ENCODE peak calls at places on chromosomes 2 and 18, in seven cellular contexts. S is ecto neural progenitor cell, D is lower lobe of right lung, H is choroid plexus epithelial cell, G is progenitor cell of endocrine pancreas, U is tibial artery, Z is Calu3. A is an unnamed sample.

GRCh38 chr18:33746261-33746660 is 168.2 kb downstream of the ASXL3 start:
- DNase-seq in S (no peak), U (no peak), H (no peak), Z (no peak), D (no peak), G (no peak), A (no peak)

GRCh38 chr2:235055891-235056516 is 104.2 kb downstream of the SH3BP4 start:
- DNase-seq in S (no peak), Z (peak), G (no peak), D (no peak), U (no peak), H (peak), A (no peak)

GRCh38 chr2:133377599-133377998 is 190.7 kb downstream of the NCKAP5 start:
- DNase-seq in G (no peak), S (no peak), D (no peak), U (no peak), H (no peak), Z (no peak), A (no peak)

GRCh38 chr2:24820175-24820513 is 26.9 kb downstream of the CENPO start:
- DNase-seq in D (no peak), G (no peak), H (no peak), S (no peak), Z (no peak), U (no peak), A (no peak)

GRCh38 chr2:239106314-239106908 is 258.5 kb downstream of the TWIST2 start:
- DNase-seq in G (no peak), U (no peak), D (no peak), Z (peak), S (peak), H (peak), A (no peak)

GRCh38 chr2:219631925-219632757 is 4.7 kb downstream of the SLC4A3 start:
- DNase-seq in Z (no peak), G (no peak), D (peak), H (no peak), U (peak), S (no peak), A (peak)

GRCh38 chr2:148994341-148994740 is 44.2 kb upstream of the LYPD6B start:
- DNase-seq in Z (peak), G (no peak), H (no peak), U (no peak), D (no peak), S (no peak), A (no peak)

GRCh38 chr2:7077660-7078278 is 160.6 kb downstream of the RNF144A start:
- DNase-seq in U (no peak), H (no peak), S (no peak), G (no peak), D (no peak), Z (no peak), A (no peak)

GRCh38 chr18:30658306-30658705 is 384.2 kb downstream of the DSC3 start:
- DNase-seq in S (no peak), Z (no peak), H (no peak), U (no peak), D (no peak), G (no peak), A (no peak)

A was measured in ureter.